ENCODE peak calls at places on chromosomes 13 and 19, in five cellular contexts. T is psoas muscle, R is mammary epithelial cell, B is HCT116, L is IMR-90. S is an unnamed sample.

GRCh38 chr13:39998166-39998565 is 342.7 kb downstream of the COG6 start:
- DNase-seq in T (no peak), R (no peak), B (no peak), L (no peak), S (no peak)

GRCh38 chr19:53809518-53810186 is 14.5 kb downstream of the NLRP12 start:
- DNase-seq in T (no peak), R (no peak), B (no peak), L (no peak), S (no peak)

GRCh38 chr13:67469623-67470022 is 239.5 kb upstream of the PCDH9 start:
- DNase-seq in T (no peak), R (no peak), B (no peak), L (no peak), S (no peak)

GRCh38 chr13:51731759-51732158 is 72.2 kb downstream of the DHRS12 start:
- DNase-seq in T (no peak), R (no peak), B (no peak), L (peak; percentile 54), S (peak; percentile 82)

GRCh38 chr19:15666883-15667282 is 6.0 kb upstream of the CYP4F12 start:
- DNase-seq in T (no peak), R (no peak), B (no peak), L (no peak), S (no peak)

GRCh38 chr19:16581971-16582343 is 9.7 kb upstream of the SLC35E1 start:
- DNase-seq in T (peak; percentile 67), R (peak; percentile 36), B (no peak), L (peak; percentile 23), S (no peak)

GRCh38 chr13:49220856-49221614 is 897 bp downstream of the MLNR start:
- DNase-seq in T (no peak), R (no peak), B (no peak), L (peak; percentile 12), S (no peak)

GRCh38 chr13:22055259-22055658 is 384.4 kb downstream of the FGF9 start:
- DNase-seq in T (no peak), R (no peak), B (no peak), L (no peak), S (no peak)

GRCh38 chr13:67278230-67278629 is 48.1 kb upstream of the PCDH9 start:
- DNase-seq in T (no peak), R (no peak), B (no peak), L (peak; percentile 85), S (no peak)

GRCh38 chr19:55340144-55340783 is 588 bp downstream of the KMT5C start:
- DNase-seq in T (peak; percentile 34), R (no peak), B (no peak), L (no peak), S (peak; percentile 12)

GRCh38 chr13:110713981-110714797 is 689 bp downstream of the ING1 start:
- DNase-seq in T (peak; percentile 54), R (peak; percentile 50), B (no peak), L (peak; percentile 32), S (peak; percentile 70)

GRCh38 chr19:17402982-17403855 is 2.2 kb downstream of the BST2 start:
- DNase-seq in T (peak; percentile 44), R (no peak), B (no peak), L (no peak), S (peak; percentile 31)

GRCh38 chr19:913080-913748 is at the start of gene R3HDM4:
- DNase-seq in T (peak; percentile 84), R (peak; percentile 49), B (no peak), L (peak; percentile 37), S (peak; percentile 83)

GRCh38 chr19:30441011-30441410 is 68.8 kb downstream of the ZNF536 start:
- DNase-seq in T (no peak), R (no peak), B (no peak), L (no peak), S (no peak)

GRCh38 chr13:76677047-76677446 is 209.2 kb downstream of the KCTD12 start:
- DNase-seq in T (peak; percentile 25), R (no peak), B (no peak), L (peak; percentile 43), S (no peak)

GRCh38 chr19:48290923-48291700 is 21.2 kb downstream of the ZNF114 start:
- DNase-seq in T (peak; percentile 87), R (peak; percentile 63), B (no peak), L (peak; percentile 81), S (peak; percentile 89)

GRCh38 chr19:45577111-45577905 is 7.3 kb downstream of the OPA3 start:
- DNase-seq in T (peak; percentile 51), R (peak; percentile 99), B (no peak), L (peak; percentile 95), S (no peak)

GRCh38 chr19:982567-983170 is 1.5 kb upstream of the WDR18 start:
- DNase-seq in T (peak; percentile 73), R (peak; percentile 52), B (no peak), L (peak; percentile 31), S (peak; percentile 84)

GRCh38 chr19:10861118-10861651 is 10.2 kb upstream of the CARM1 start:
- DNase-seq in T (no peak), R (no peak), B (peak; percentile 31), L (no peak), S (peak; percentile 31)

GRCh38 chr19:29093553-29093908 is 119.4 kb downstream of the UQCRFS1 start:
- DNase-seq in T (peak; percentile 21), R (no peak), B (no peak), L (no peak), S (no peak)

GRCh38 chr13:101115762-101116161 is 300.5 kb downstream of the NALCN start:
- DNase-seq in T (no peak), R (peak; percentile 12), B (no peak), L (no peak), S (no peak)

GRCh38 chr19:52901842-52902241 is 4.4 kb upstream of the ZNF320 start:
- DNase-seq in T (no peak), R (no peak), B (no peak), L (no peak), S (no peak)

GRCh38 chr19:13872695-13873389 is 4.1 kb upstream of the NANOS3 start:
- DNase-seq in T (no peak), R (no peak), B (no peak), L (no peak), S (no peak)
- H3K4me3 ChIP-seq in T (peak overlapping the region; percentile 46), R (peak overlapping the region; percentile 2), B (peak overlapping the region; percentile 45), L (no peak overlapping the region), S (peak overlapping the region; percentile 28)

GRCh38 chr19:6721113-6721474 is 644 bp upstream of the C3 start:
- DNase-seq in T (no peak), R (no peak), B (no peak), L (no peak), S (no peak)
- H3K4me1 ChIP-seq in T (no peaks in the 10 kb centered on the region), R (peaks cover 35% of the 10 kb centered on the region), B (peaks cover 30% of the 10 kb centered on the region), L (peaks cover 2% of the 10 kb centered on the region), S (no peaks in the 10 kb centered on the region)

GRCh38 chr19:38663156-38663651 is 15.8 kb downstream of the ACTN4 start:
- DNase-seq in T (no peak), R (no peak), B (no peak), L (no peak), S (no peak)
- TF ChIP-seq CTCF in T (no peak), R (no peak), B (no peak), L (no peak), S (no peak)

DNA sequence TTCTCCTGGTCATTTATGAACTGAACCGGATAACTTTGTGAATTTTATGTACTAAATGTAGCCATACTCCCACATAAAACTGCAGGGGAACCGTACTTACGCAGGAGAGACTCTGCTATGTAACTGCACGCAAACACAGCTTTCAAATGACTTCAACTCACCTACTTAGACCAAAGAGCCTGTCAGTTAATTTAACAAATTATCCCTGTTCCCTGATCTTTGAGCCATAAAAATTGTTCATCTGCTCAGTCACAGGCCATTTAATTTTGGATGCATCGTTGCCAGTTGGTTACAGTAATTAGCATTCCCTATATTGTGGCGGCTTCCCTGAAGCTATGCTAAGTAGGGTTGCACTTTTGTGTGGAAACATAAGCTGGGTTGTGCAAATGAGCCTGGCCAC is 21.1 kb upstream of the OBI1 start:
- DNase-seq in T (no peak), R (no peak), B (no peak), L (no peak), S (no peak)
- H3K4me3 ChIP-seq in T (no peak overlapping the region), R (no peak overlapping the region), B (no peak overlapping the region), L (no peak overlapping the region), S (no peak overlapping the region)

DNA sequence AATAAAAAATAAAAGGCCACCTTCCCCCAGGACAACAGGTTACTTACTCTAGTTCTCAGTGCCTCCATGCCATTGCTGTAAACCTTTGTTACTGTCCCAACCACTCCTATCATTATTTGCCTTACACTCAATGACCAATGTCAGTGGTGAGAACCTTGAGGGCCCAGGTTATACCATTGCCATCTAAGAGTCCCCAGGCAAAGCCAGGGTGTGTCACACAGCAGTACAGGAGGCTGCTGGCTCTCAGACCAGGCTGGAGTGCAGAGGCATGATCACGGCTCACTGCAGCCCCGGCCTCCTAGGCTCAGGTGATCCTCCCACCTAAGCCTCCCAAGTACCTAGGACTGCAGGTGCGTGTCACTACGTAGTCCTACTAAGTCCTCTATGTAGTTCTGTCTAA is 6.1 kb downstream of the ELAVL1 start:
- DNase-seq in T (no peak), R (no peak), B (no peak), L (no peak), S (no peak)
- H3K4me1 ChIP-seq in T (peaks cover 71% of the 10 kb centered on the region), R (peaks cover 22% of the 10 kb centered on the region), B (peaks cover 32% of the 10 kb centered on the region), L (peaks cover 14% of the 10 kb centered on the region), S (peaks cover 30% of the 10 kb centered on the region)

DNA sequence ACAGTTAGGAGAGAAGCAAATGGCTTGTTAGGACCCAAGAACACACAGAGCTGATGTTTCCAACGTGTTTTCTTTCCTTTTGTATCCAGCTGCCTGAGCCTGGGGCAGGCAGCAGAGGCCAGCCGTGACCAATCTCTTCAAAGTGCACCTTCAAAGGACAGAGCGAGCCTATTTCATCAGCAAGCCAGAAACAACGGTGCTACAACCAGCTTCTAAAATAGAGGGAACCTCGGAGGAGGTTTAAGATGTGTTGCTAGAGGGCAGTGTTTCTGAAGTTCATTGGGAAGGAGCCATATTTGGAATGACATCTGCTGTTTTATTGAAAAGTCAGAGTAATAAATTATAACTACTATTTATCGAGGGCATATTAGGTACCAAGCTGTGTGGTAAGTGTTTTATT is 56.2 kb upstream of the RFC3 start:
- DNase-seq in T (no peak), R (peak; percentile 12), B (peak; percentile 33), L (no peak), S (peak; percentile 14)
- TF ChIP-seq CTCF in T (no peak), R (no peak), B (peak; percentile 22), L (no peak), S (no peak)